ENCODE peak calls at places on chromosomes 6 and 20, in four cellular contexts. Q is naive thymus-derived CD4-positive, alpha-beta T cell; B is right lobe of liver; I is Panc1. Z is an unnamed sample.

GRCh38 chr6:155333414-155333813 is 19.1 kb upstream of the TFB1M start:
- ATAC-seq in Q (no peak), B (no peak), I (no peak), Z (peak)

GRCh38 chr6:142786476-142786875 is 158.5 kb downstream of the HIVEP2 start:
- ATAC-seq in Q (no peak), B (no peak), I (no peak), Z (no peak)

GRCh38 chr20:946826-947225 is 30.7 kb upstream of the ANGPT4 start:
- ATAC-seq in Q (no peak), B (no peak), I (no peak), Z (no peak)

GRCh38 chr20:64189986-64190385 is 25.7 kb downstream of the MYT1 start:
- ATAC-seq in Q (no peak), B (no peak), I (no peak), Z (no peak)

GRCh38 chr6:2782825-2783187 is 17.6 kb downstream of the WRNIP1 start:
- ATAC-seq in Q (no peak), B (no peak), I (no peak), Z (no peak)

GRCh38 chr20:48657426-48658197 is 170.2 kb downstream of the PREX1 start:
- ATAC-seq in Q (peak), B (peak), I (peak), Z (peak)

GRCh38 chr20:23629017-23629541 is 8.7 kb downstream of the CST3 start:
- ATAC-seq in Q (peak), B (peak), I (no peak), Z (no peak)

GRCh38 chr6:154814063-154814462 is 80.8 kb downstream of the SCAF8 start:
- ATAC-seq in Q (no peak), B (no peak), I (no peak), Z (peak)

GRCh38 chr6:154513601-154514320 is 3.3 kb upstream of the CNKSR3 start:
- ATAC-seq in Q (no peak), B (no peak), I (no peak), Z (no peak)

GRCh38 chr6:134510920-134511319 is 193.0 kb upstream of the SGK1 start:
- ATAC-seq in Q (peak), B (peak), I (no peak), Z (no peak)

GRCh38 chr6:125598422-125598821 is 151.0 kb upstream of the HEY2 start:
- ATAC-seq in Q (peak), B (no peak), I (peak), Z (no peak)

GRCh38 chr6:106724848-106725247 is 95.5 kb downstream of the QRSL1 start:
- ATAC-seq in Q (no peak), B (peak), I (no peak), Z (no peak)

GRCh38 chr6:150369408-150369807 is 596 bp downstream of the IYD start:
- ATAC-seq in Q (no peak), B (peak), I (no peak), Z (no peak)

GRCh38 chr20:44650777-44651493 is 564 bp downstream of the ADA start:
- ATAC-seq in Q (peak), B (no peak), I (peak), Z (peak)

GRCh38 chr6:125732398-125732797 is 17.0 kb upstream of the HEY2 start:
- ATAC-seq in Q (no peak), B (no peak), I (no peak), Z (no peak)

GRCh38 chr6:168274046-168274952 is 45.3 kb downstream of the DACT2 start:
- ATAC-seq in Q (no peak), B (peak), I (no peak), Z (no peak)

GRCh38 chr6:21360353-21360752 is 233.2 kb upstream of the SOX4 start:
- ATAC-seq in Q (no peak), B (no peak), I (no peak), Z (no peak)

GRCh38 chr6:37861452-37861851 is 41.9 kb downstream of the ZFAND3 start:
- ATAC-seq in Q (no peak), B (no peak), I (no peak), Z (no peak)

GRCh38 chr20:52959125-52959524 is 13.0 kb upstream of the TSHZ2 start:
- ATAC-seq in Q (no peak), B (no peak), I (no peak), Z (no peak)

GRCh38 chr6:135012349-135012748 is 42.3 kb downstream of the HBS1L start:
- ATAC-seq in Q (no peak), B (no peak), I (no peak), Z (no peak)

GRCh38 chr20:59779656-59780380 is 153.6 kb downstream of the SYCP2 start:
- ATAC-seq in Q (no peak), B (no peak), I (no peak), Z (no peak)

GRCh38 chr6:130870179-130870881 is 43.1 kb downstream of the SMLR1 start:
- ATAC-seq in Q (no peak), B (peak), I (no peak), Z (no peak)

GRCh38 chr20:24077145-24077544 is 88.6 kb upstream of the GGTLC1 start:
- ATAC-seq in Q (no peak), B (no peak), I (no peak), Z (no peak)

GRCh38 chr6:16316741-16317251 is 78.4 kb downstream of the GMPR start:
- ATAC-seq in Q (no peak), B (peak), I (no peak), Z (no peak)

Z was measured in stimulated activated memory B cell treated with anti-CD40 and anti-IgM and Interleukin-4, amounts not matched to agents 10 μg/mL and 1 μg/mL and 100 μg/mL, for 72 hours.